ENCODE peak calls at places on chromosomes 4 and X, in five cellular contexts. H is hepatocyte, C is psoas muscle, X is Right ventricle myocardium superior, N is activated T-cell treated with anti-CD3 and anti-CD28 coated beads for 1 hour. T is an unnamed sample.

GRCh38 chr4:158903079-158903456 is 134.2 kb downstream of the FNIP2 start:
- DNase-seq in H (no peak), C (no peak), X (no peak), N (no peak), T (no peak)

GRCh38 chr4:183888564-183888963 is 16.5 kb upstream of the STOX2 start:
- DNase-seq in H (no peak), C (no peak), X (no peak), N (no peak), T (no peak)

GRCh38 chr4:179110356-179110755 is 1668.1 kb upstream of the AGA start:
- DNase-seq in H (peak), C (no peak), X (no peak), N (no peak), T (no peak)

GRCh38 chr4:147732516-147733193 is 767 bp downstream of the ARHGAP10 start:
- DNase-seq in H (peak), C (peak), X (peak), N (no peak), T (peak)

GRCh38 chrX:69285401-69285871 is 120.2 kb upstream of the PJA1 start:
- DNase-seq in H (peak), C (peak), X (peak), N (no peak), T (peak)

GRCh38 chr4:139171878-139172691 is 4.9 kb downstream of the ELF2 start:
- DNase-seq in H (no peak), C (no peak), X (no peak), N (no peak), T (no peak)

GRCh38 chrX:131217878-131218486 is 71.1 kb downstream of the IGSF1 start:
- DNase-seq in H (peak), C (no peak), X (no peak), N (no peak), T (no peak)

GRCh38 chrX:126552313-126553022 is at the start of gene DCAF12L1:
- DNase-seq in H (peak), C (peak), X (no peak), N (no peak), T (no peak)

GRCh38 chr4:47222276-47222675 is 190.9 kb downstream of the GABRB1 start:
- DNase-seq in H (peak), C (no peak), X (no peak), N (no peak), T (no peak)

GRCh38 chrX:105375816-105376215 is 155.3 kb upstream of the TEX13A start:
- DNase-seq in H (no peak), C (no peak), X (no peak), N (no peak), T (no peak)

GRCh38 chr4:112119358-112119783 is 25.9 kb upstream of the FAM241A start:
- DNase-seq in H (no peak), C (no peak), X (no peak), N (no peak), T (no peak)

T was measured in mucosa of descending colon.